ENCODE peak calls at places on chromosomes 2 and 18, in five cellular contexts. J, I, H, F and T are unnamed samples.

GRCh38 chr2:47078541-47079482 is 76.3 kb downstream of the STPG4 start:
- DNase-seq in J (no peak), F (no peak), H (no peak), I (no peak), T (no peak)

GRCh38 chr18:24019641-24020331 is 5.2 kb downstream of the TTC39C start:
- DNase-seq in F (no peak), I (peak; percentile 60), H (no peak), J (no peak), T (no peak)

GRCh38 chr2:86305195-86305975 is 32.0 kb downstream of the REEP1 start:
- DNase-seq in F (no peak), H (no peak), J (no peak), I (no peak), T (no peak)

GRCh38 chr2:190352668-190353536 is 9.5 kb downstream of the INPP1 start:
- DNase-seq in H (no peak), F (no peak), J (no peak), I (no peak), T (no peak)

GRCh38 chr2:203804766-203805484 is 62.6 kb upstream of the CTLA4 start:
- DNase-seq in F (no peak), H (no peak), J (no peak), I (no peak), T (no peak)

GRCh38 chr2:240351826-240352426 is 83.5 kb upstream of the GPC1 start:
- DNase-seq in F (no peak), H (no peak), J (no peak), I (no peak), T (no peak)

GRCh38 chr2:166786707-166787106 is 101.6 kb upstream of the XIRP2 start:
- DNase-seq in F (no peak), J (no peak), H (no peak), I (no peak), T (no peak)

GRCh38 chr18:13831864-13832508 is 8.0 kb downstream of the MC5R start:
- DNase-seq in J (peak; percentile 13), H (no peak), I (no peak), F (peak; percentile 7), T (no peak)

GRCh38 chr2:238872628-238873400 is 24.9 kb downstream of the TWIST2 start:
- DNase-seq in H (no peak), F (no peak), J (no peak), I (no peak), T (no peak)

GRCh38 chr2:193469251-193469650 is 1274.5 kb upstream of the TMEFF2 start:
- DNase-seq in J (no peak), H (no peak), F (no peak), I (no peak), T (no peak)

GRCh38 chr2:193461431-193461946 is 1266.8 kb upstream of the TMEFF2 start:
- DNase-seq in H (no peak), I (no peak), J (no peak), F (no peak), T (no peak)

GRCh38 chr2:193462411-193462810 is 1267.7 kb upstream of the TMEFF2 start:
- DNase-seq in J (no peak), I (no peak), H (no peak), F (no peak), T (no peak)

GRCh38 chr2:193463016-193463415 is 1268.3 kb upstream of the TMEFF2 start:
- DNase-seq in J (no peak), H (no peak), I (no peak), F (peak; percentile 38), T (no peak)

DNA sequence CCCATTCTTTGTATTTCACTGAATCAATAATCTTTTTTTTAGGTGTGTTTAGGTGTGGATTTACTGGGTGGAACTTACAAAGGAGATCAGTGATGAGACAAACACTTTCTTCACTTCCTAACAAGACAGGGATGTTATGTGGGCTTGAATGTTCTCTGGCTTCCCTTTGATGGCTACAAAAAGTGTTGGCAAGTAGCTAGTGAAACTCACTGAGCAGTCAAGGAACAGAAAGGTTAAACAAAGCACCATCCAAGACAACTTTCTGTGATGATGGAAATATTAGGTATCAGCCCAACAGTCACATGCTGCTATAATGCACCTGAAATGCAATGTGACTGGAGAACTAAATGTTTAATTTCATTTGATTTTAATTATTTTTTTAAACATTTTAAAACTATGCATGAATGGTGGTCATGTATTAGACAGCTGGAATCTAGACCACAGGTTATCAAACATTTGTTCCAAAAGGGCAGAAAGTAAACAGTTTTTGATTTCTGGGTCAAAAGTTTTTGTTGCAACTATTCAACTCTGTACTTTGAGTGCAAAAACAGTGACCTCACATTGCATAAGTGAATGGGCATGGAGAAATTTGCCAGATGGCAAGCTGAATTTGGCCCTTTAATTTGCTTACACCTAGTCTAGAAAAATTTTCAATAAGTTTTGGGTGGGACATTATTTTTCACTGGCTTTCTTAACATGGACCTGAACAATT is 1272.7 kb upstream of the TMEFF2 start:
- DNase-seq in H (no peak), F (no peak), I (no peak), J (no peak), T (no peak)
- H3K4me3 ChIP-seq in H (no peak overlapping the region), F (no peak overlapping the region), I (no peak overlapping the region), J (no peak overlapping the region), T (no peak overlapping the region)

GRCh38 chr2:23385748-23386421 is 906 bp downstream of the KLHL29 start:
- DNase-seq in I (no peak), F (peak; percentile 38), J (no peak), H (peak; percentile 39), T (no peak)
- H3K4me3 ChIP-seq in I (peak overlapping the region; percentile 49), F (peak overlapping the region; percentile 80), J (peak overlapping the region; percentile 65), H (peak overlapping the region; percentile 76), T (peak overlapping the region; percentile 66)

GRCh38 chr2:202052235-202052634 is 18.6 kb downstream of the FZD7 start:
- DNase-seq in I (no peak), F (no peak), J (no peak), H (no peak), T (no peak)
- H3K4me3 ChIP-seq in I (no peak overlapping the region), F (no peak overlapping the region), J (no peak overlapping the region), H (no peak overlapping the region), T (no peak overlapping the region)

DNA sequence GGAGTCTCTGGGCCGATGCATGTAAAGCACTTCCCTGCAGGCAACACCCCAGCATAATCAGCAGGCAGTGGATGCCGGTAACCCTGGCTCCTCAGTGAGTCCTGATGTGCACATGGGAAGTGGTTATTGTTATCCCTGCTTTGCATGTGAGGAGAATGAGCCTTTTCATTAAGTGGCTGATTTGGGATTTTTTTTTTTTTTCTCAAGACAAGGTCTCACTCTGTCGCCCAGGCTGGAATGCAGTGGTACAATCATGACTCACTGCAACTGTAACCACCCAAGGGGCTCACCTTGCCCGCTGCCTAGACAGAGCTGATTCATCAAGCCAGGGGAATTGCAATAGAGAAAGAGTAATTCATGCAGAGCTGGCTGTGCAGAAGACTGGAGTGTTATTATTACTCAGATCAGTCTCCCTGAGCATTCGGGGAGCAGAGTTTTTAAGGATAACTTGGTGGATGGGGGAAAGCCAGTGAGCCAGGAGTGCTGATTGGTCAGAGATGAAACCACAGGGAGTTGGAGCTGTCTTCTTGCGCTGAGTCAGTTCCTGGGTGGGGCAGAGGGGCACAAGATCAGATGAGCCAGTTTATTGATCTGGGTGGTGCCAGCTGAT is 95.4 kb downstream of the SOCS6 start:
- DNase-seq in H (no peak), F (peak; percentile 33), I (no peak), J (peak; percentile 92), T (peak; percentile 66)
- H3K4me3 ChIP-seq in H (no peak overlapping the region), F (no peak overlapping the region), I (no peak overlapping the region), J (peak overlapping the region; percentile 42), T (peak overlapping the region; percentile 3)

GRCh38 chr2:62956646-62957045 is 94.0 kb upstream of the OTX1 start:
- DNase-seq in J (no peak), F (no peak), H (no peak), I (no peak), T (no peak)

GRCh38 chr2:62964050-62964449 is 86.6 kb upstream of the OTX1 start:
- DNase-seq in H (no peak), F (no peak), I (no peak), J (no peak), T (no peak)

DNA sequence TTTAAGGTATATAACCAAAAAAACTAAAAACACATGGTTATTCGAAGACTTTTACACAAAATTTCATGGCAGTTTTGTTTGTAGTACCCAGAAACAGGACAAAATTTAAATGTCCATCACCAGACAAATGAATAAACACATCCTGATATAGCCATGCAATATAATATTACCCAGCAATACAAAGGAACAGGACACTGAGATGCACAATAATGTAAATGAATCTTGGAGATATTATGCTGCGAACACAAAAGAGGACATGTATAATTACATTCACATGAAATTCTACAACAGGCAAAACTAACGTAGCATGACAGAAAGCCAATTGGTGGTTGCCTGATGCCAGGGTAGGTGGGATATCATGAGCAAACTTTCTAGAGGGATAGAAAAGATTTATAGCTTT is 92.4 kb upstream of the OTX1 start:
- DNase-seq in J (no peak), H (no peak), F (no peak), I (no peak), T (no peak)
- H3K4me3 ChIP-seq in J (no peak overlapping the region), H (no peak overlapping the region), F (no peak overlapping the region), I (no peak overlapping the region), T (no peak overlapping the region)

GRCh38 chr2:106565599-106565998 is 78.4 kb downstream of the CD8B2 start:
- DNase-seq in F (no peak), J (no peak), H (no peak), I (no peak), T (no peak)
- H3K4me3 ChIP-seq in F (no peak overlapping the region), J (no peak overlapping the region), H (no peak overlapping the region), I (no peak overlapping the region), T (no peak overlapping the region)

GRCh38 chr18:46418657-46419260 is 238.3 kb downstream of the LOXHD1 start:
- DNase-seq in F (no peak), I (no peak), J (no peak), H (peak; percentile 64), T (no peak)
- H3K4me3 ChIP-seq in F (no peak overlapping the region), I (no peak overlapping the region), J (no peak overlapping the region), H (peak overlapping the region; percentile 37), T (no peak overlapping the region)

DNA sequence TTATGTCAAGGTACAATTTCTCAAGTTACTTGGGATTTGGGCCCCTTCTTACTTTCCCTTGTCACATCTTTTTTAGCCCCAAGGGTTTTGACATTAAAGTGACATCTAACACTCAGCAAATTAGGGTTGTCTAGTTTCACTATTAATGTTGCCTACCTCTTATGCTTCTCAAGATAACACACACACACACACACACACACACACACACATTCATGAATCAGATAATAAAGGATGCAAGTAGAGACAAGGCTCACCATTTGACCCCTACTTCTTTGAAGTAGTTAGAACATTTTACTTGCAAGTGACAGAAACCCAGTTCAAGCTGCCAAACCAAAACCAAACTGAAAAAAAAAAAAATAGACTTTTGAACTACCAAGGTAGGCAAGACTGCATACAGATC is 138.8 kb downstream of the TRIB2 start:
- DNase-seq in H (no peak), F (no peak), J (no peak), I (no peak), T (no peak)
- H3K4me3 ChIP-seq in H (no peak overlapping the region), F (no peak overlapping the region), J (no peak overlapping the region), I (no peak overlapping the region), T (no peak overlapping the region)